ENCODE peak calls at places on chromosomes 12 and 14, in ten cellular contexts. U, D, Y, E, Q, K, S, V, J and A are unnamed samples.

GRCh38 chr12:130967631-130968030 is 13.9 kb downstream of the ADGRD1 start:
- DNase-seq in U (no peak), E (no peak), J (no peak), S (peak), V (peak), K (no peak), Q (no peak), Y (no peak), D (no peak), A (no peak)

GRCh38 chr12:22500100-22500499 is 44.2 kb downstream of the C2CD5 start:
- DNase-seq in S (no peak), Y (no peak), D (no peak), J (no peak), E (no peak), V (no peak), Q (no peak), K (no peak), U (no peak), A (no peak)

GRCh38 chr12:122028601-122029560 is 7.2 kb downstream of the BCL7A start:
- DNase-seq in J (no peak), Q (no peak), E (peak), U (no peak), K (no peak), D (no peak), V (no peak), S (no peak), Y (no peak), A (no peak)

GRCh38 chr12:75478395-75478794 is 2.2 kb upstream of the GLIPR1 start:
- DNase-seq in V (no peak), J (no peak), U (no peak), S (no peak), K (peak), Y (peak), E (no peak), D (peak), Q (no peak), A (no peak)

GRCh38 chr14:90464481-90464880 is 67.7 kb downstream of the CALM1 start:
- DNase-seq in E (no peak), V (no peak), J (no peak), U (no peak), S (no peak), K (no peak), Y (no peak), Q (no peak), D (no peak), A (no peak)

GRCh38 chr12:78359530-78359929 is 505.0 kb upstream of the SYT1 start:
- DNase-seq in D (peak), S (no peak), E (no peak), Q (peak), K (no peak), U (no peak), V (no peak), J (no peak), Y (peak), A (no peak)

GRCh38 chr14:95291859-95292542 is 27.7 kb downstream of the CLMN start:
- DNase-seq in Y (peak), U (no peak), K (no peak), D (peak), S (peak), V (peak), Q (no peak), J (peak), E (no peak), A (peak)

GRCh38 chr14:97177016-97177415 is 379.8 kb downstream of the VRK1 start:
- DNase-seq in Y (no peak), K (peak), Q (no peak), S (no peak), E (no peak), D (no peak), U (no peak), V (no peak), J (peak), A (peak)

GRCh38 chr12:40502322-40502721 is 189.9 kb upstream of the CNTN1 start:
- DNase-seq in S (no peak), Y (no peak), D (no peak), E (no peak), V (no peak), U (no peak), Q (no peak), K (no peak), J (no peak), A (no peak)

GRCh38 chr14:55373784-55374725 is 37.6 kb downstream of the ATG14 start:
- DNase-seq in Q (no peak), S (no peak), Y (peak), V (no peak), K (peak), U (no peak), J (no peak), D (no peak), E (peak), A (no peak)

GRCh38 chr14:96783306-96784224 is 13.6 kb upstream of the VRK1 start:
- DNase-seq in J (no peak), Q (no peak), S (no peak), D (no peak), Y (no peak), U (no peak), K (no peak), V (no peak), E (no peak), A (peak)

GRCh38 chr14:90058876-90059458 is 2.8 kb upstream of the KCNK13 start:
- DNase-seq in J (no peak), K (no peak), V (no peak), E (no peak), U (no peak), Q (no peak), Y (peak), S (no peak), D (no peak), A (no peak)

GRCh38 chr12:19245656-19246055 is 116.1 kb downstream of the PLEKHA5 start:
- DNase-seq in V (no peak), E (no peak), K (no peak), D (no peak), Y (peak), U (no peak), J (no peak), Q (no peak), S (no peak), A (no peak)

GRCh38 chr12:12172106-12172511 is 94.7 kb downstream of the LRP6 start:
- DNase-seq in E (no peak), Y (no peak), D (no peak), J (no peak), Q (no peak), S (no peak), V (no peak), U (no peak), K (peak), A (peak)

GRCh38 chr14:72607386-72608125 is 286.3 kb downstream of the DPF3 start:
- DNase-seq in V (peak), Q (no peak), D (peak), Y (peak), U (no peak), K (no peak), S (no peak), E (no peak), J (no peak), A (no peak)

GRCh38 chr12:10607885-10608458 is 5.4 kb downstream of the MAGOHB start:
- DNase-seq in E (no peak), S (no peak), V (no peak), J (peak), U (no peak), K (peak), D (no peak), Y (peak), Q (no peak), A (peak)

GRCh38 chr14:72856530-72857264 is 37.2 kb downstream of the DPF3 start:
- DNase-seq in U (no peak), V (no peak), J (no peak), K (no peak), S (no peak), E (no peak), D (no peak), Q (no peak), Y (no peak), A (no peak)

GRCh38 chr12:39619660-39620433 is at the start of gene ABCD2:
- DNase-seq in E (no peak), Q (peak), V (peak), Y (peak), S (peak), U (peak), J (peak), D (peak), K (peak), A (peak)

GRCh38 chr14:33679461-33680225 is 271.2 kb downstream of the EGLN3 start:
- DNase-seq in D (no peak), J (no peak), E (no peak), S (no peak), U (no peak), Q (no peak), V (no peak), K (no peak), Y (no peak), A (no peak)

GRCh38 chr12:104049278-104050257 is at the start of gene GLT8D2:
- DNase-seq in D (peak), U (peak), S (peak), J (peak), E (no peak), K (no peak), Q (peak), Y (peak), V (peak), A (peak)

GRCh38 chr12:66190519-66191406 is 1.7 kb downstream of the IRAK3 start:
- DNase-seq in V (no peak), K (no peak), Q (no peak), Y (peak), U (no peak), D (no peak), E (no peak), S (no peak), J (no peak), A (peak)

GRCh38 chr12:49673446-49674317 is 33.5 kb downstream of the FMNL3 start:
- DNase-seq in E (no peak), K (no peak), Q (peak), S (peak), U (peak), D (peak), Y (peak), J (no peak), V (peak), A (no peak)

GRCh38 chr14:105375635-105376057 is 22.7 kb upstream of the TEX22 start:
- DNase-seq in E (no peak), U (no peak), K (peak), J (no peak), Q (no peak), D (no peak), S (no peak), Y (no peak), V (no peak), A (no peak)